ENCODE peak calls at places on chromosome 9, in ten cellular contexts. L, Y, R, M, H, Q, P, J, D and E are unnamed samples.

GRCh38 chr9:122220673-122221222 is 8.0 kb downstream of the LHX6 start:
- DNase-seq in L (no peak), Y (no peak), R (no peak), M (no peak), H (no peak), Q (no peak), P (no peak), J (no peak), D (no peak), E (no peak)

GRCh38 chr9:129962889-129963703 is 79.9 kb downstream of the FNBP1 start:
- DNase-seq in L (no peak), Y (no peak), R (no peak), M (peak; percentile 70), H (peak; percentile 62), Q (peak; percentile 77), P (peak; percentile 55), J (peak; percentile 69), D (no peak), E (peak; percentile 53)

GRCh38 chr9:121841771-121842611 is 190.6 kb downstream of the DAB2IP start:
- DNase-seq in L (no peak), Y (no peak), R (no peak), M (no peak), H (peak; percentile 28), Q (peak; percentile 50), P (peak; percentile 24), J (no peak), D (no peak), E (no peak)

GRCh38 chr9:99057665-99058625 is 47.0 kb upstream of the TGFBR1 start:
- DNase-seq in L (no peak), Y (peak; percentile 80), R (no peak), M (peak; percentile 79), H (peak; percentile 86), Q (peak; percentile 82), P (peak; percentile 78), J (peak; percentile 79), D (no peak), E (peak; percentile 58)

GRCh38 chr9:23824241-23825142 is 1.5 kb downstream of the ELAVL2 start:
- DNase-seq in L (no peak), Y (peak; percentile 57), R (no peak), M (no peak), H (no peak), Q (no peak), P (no peak), J (no peak), D (no peak), E (no peak)

GRCh38 chr9:125525846-125526619 is 181.0 kb downstream of the MAPKAP1 start:
- DNase-seq in L (no peak), Y (no peak), R (no peak), M (no peak), H (peak; percentile 76), Q (no peak), P (peak; percentile 93), J (no peak), D (no peak), E (no peak)

GRCh38 chr9:131046581-131047202 is 37.7 kb downstream of the LAMC3 start:
- DNase-seq in L (peak; percentile 67), Y (peak; percentile 14), R (peak; percentile 72), M (peak; percentile 60), H (peak; percentile 73), Q (peak; percentile 90), P (peak; percentile 54), J (peak; percentile 62), D (peak; percentile 28), E (peak; percentile 80)

GRCh38 chr9:117682955-117683710 is 21.1 kb upstream of the TLR4 start:
- DNase-seq in L (no peak), Y (no peak), R (no peak), M (no peak), H (peak; percentile 38), Q (no peak), P (peak; percentile 26), J (no peak), D (no peak), E (no peak)

GRCh38 chr9:8514760-8515159 is 715.2 kb upstream of the DMAC1 start:
- DNase-seq in L (no peak), Y (no peak), R (no peak), M (no peak), H (no peak), Q (no peak), P (no peak), J (no peak), D (no peak), E (no peak)

GRCh38 chr9:129281506-129282145 is 103.6 kb upstream of the IER5L start:
- DNase-seq in L (peak; percentile 25), Y (no peak), R (no peak), M (no peak), H (no peak), Q (peak; percentile 46), P (no peak), J (no peak), D (no peak), E (peak; percentile 27)

GRCh38 chr9:92954078-92954861 is 6.9 kb downstream of the FGD3 start:
- DNase-seq in L (no peak), Y (peak; percentile 61), R (no peak), M (peak; percentile 73), H (peak; percentile 15), Q (peak; percentile 85), P (peak; percentile 6), J (no peak), D (no peak), E (peak; percentile 65)

GRCh38 chr9:81693639-81694378 is 4.5 kb upstream of the TLE1 start:
- DNase-seq in L (no peak), Y (no peak), R (no peak), M (no peak), H (no peak), Q (no peak), P (peak; percentile 49), J (no peak), D (no peak), E (no peak)

GRCh38 chr9:90857103-90857502 is 55.5 kb downstream of the SYK start:
- DNase-seq in L (no peak), Y (no peak), R (no peak), M (no peak), H (no peak), Q (no peak), P (no peak), J (no peak), D (no peak), E (no peak)

GRCh38 chr9:73135394-73135793 is 16.3 kb upstream of the ANXA1 start:
- DNase-seq in L (no peak), Y (no peak), R (no peak), M (no peak), H (no peak), Q (no peak), P (no peak), J (no peak), D (no peak), E (no peak)

GRCh38 chr9:4099961-4100360 is 199.9 kb downstream of the GLIS3 start:
- DNase-seq in L (no peak), Y (no peak), R (no peak), M (no peak), H (peak; percentile 71), Q (no peak), P (peak; percentile 88), J (no peak), D (no peak), E (no peak)

GRCh38 chr9:106880863-106881262 is 17.9 kb downstream of the ZNF462 start:
- DNase-seq in L (no peak), Y (no peak), R (no peak), M (no peak), H (peak; percentile 57), Q (no peak), P (peak; percentile 95), J (no peak), D (no peak), E (no peak)

GRCh38 chr9:109817846-109818472 is 38.0 kb downstream of the PALM2AKAP2 start:
- DNase-seq in L (peak; percentile 47), Y (peak; percentile 75), R (peak; percentile 26), M (peak; percentile 22), H (peak; percentile 97), Q (no peak), P (peak; percentile 97), J (no peak), D (no peak), E (no peak)